ENCODE peak calls at places on chromosomes 16 and 17, in nine cellular contexts. H is nephron progenitor cell; Y is AG04450; I is mucosa of descending colon; N is CD8-positive, alpha-beta T cell; X is A549; U is gastrocnemius medialis; C is omental fat pad; O is AG04449. K is an unnamed sample.

GRCh38 chr17:70110443-70110880 is 35.4 kb downstream of the KCNJ16 start:
- DNase-seq in H (no peak), Y (peak), I (no peak), N (no peak), X (no peak), U (no peak), C (no peak), O (no peak), K (no peak)

GRCh38 chr16:74226361-74226979 is 70.1 kb upstream of the PSMD7 start:
- DNase-seq in H (no peak), Y (no peak), I (no peak), N (no peak), X (peak), U (no peak), C (no peak), O (no peak), K (no peak)

GRCh38 chr17:31582151-31582907 is 190.9 kb downstream of the RAB11FIP4 start:
- DNase-seq in H (no peak), Y (no peak), I (peak), N (no peak), X (no peak), U (peak), C (no peak), O (no peak), K (peak)

GRCh38 chr17:10631048-10631700 is 25.9 kb downstream of the MYH3 start:
- DNase-seq in H (peak), Y (no peak), I (peak), N (no peak), X (peak), U (no peak), C (no peak), O (no peak), K (no peak)

GRCh38 chr16:22770866-22771265 is 43.1 kb upstream of the HS3ST2 start:
- DNase-seq in H (no peak), Y (no peak), I (no peak), N (no peak), X (no peak), U (no peak), C (no peak), O (no peak), K (no peak)

GRCh38 chr17:1920948-1921351 is 91.1 kb downstream of the RPA1 start:
- DNase-seq in H (no peak), Y (no peak), I (no peak), N (no peak), X (no peak), U (peak), C (no peak), O (no peak), K (no peak)

GRCh38 chr17:50834786-50835562 is 412 bp upstream of the WFIKKN2 start:
- DNase-seq in H (peak), Y (peak), I (peak), N (no peak), X (no peak), U (no peak), C (no peak), O (no peak), K (peak)

GRCh38 chr17:74952431-74953128 is 16.9 kb downstream of the OTOP3 start:
- DNase-seq in H (no peak), Y (no peak), I (no peak), N (no peak), X (no peak), U (no peak), C (no peak), O (no peak), K (no peak)

GRCh38 chr16:14672403-14672971 is 21.6 kb downstream of the PLA2G10 start:
- DNase-seq in H (no peak), Y (no peak), I (peak), N (no peak), X (peak), U (no peak), C (no peak), O (no peak), K (no peak)

GRCh38 chr16:28163699-28164584 is 47.8 kb downstream of the XPO6 start:
- DNase-seq in H (no peak), Y (no peak), I (no peak), N (no peak), X (no peak), U (no peak), C (no peak), O (peak), K (no peak)

GRCh38 chr16:12625068-12625467 is 178.6 kb downstream of the CPPED1 start:
- DNase-seq in H (no peak), Y (no peak), I (no peak), N (no peak), X (no peak), U (no peak), C (no peak), O (no peak), K (no peak)

GRCh38 chr17:81509048-81509686 is 3.4 kb downstream of the ACTG1 start:
- DNase-seq in H (no peak), Y (no peak), I (peak), N (no peak), X (peak), U (no peak), C (no peak), O (no peak), K (no peak)

GRCh38 chr16:30636599-30636998 is 14.2 kb upstream of the PRR14 start:
- DNase-seq in H (no peak), Y (no peak), I (no peak), N (no peak), X (no peak), U (no peak), C (no peak), O (no peak), K (no peak)

GRCh38 chr16:30641378-30641982 is 9.3 kb upstream of the PRR14 start:
- DNase-seq in H (no peak), Y (no peak), I (no peak), N (no peak), X (no peak), U (no peak), C (no peak), O (no peak), K (no peak)

GRCh38 chr16:30633526-30633925 is 17.2 kb upstream of the PRR14 start:
- DNase-seq in H (no peak), Y (no peak), I (no peak), N (no peak), X (no peak), U (no peak), C (no peak), O (no peak), K (no peak)

DNA sequence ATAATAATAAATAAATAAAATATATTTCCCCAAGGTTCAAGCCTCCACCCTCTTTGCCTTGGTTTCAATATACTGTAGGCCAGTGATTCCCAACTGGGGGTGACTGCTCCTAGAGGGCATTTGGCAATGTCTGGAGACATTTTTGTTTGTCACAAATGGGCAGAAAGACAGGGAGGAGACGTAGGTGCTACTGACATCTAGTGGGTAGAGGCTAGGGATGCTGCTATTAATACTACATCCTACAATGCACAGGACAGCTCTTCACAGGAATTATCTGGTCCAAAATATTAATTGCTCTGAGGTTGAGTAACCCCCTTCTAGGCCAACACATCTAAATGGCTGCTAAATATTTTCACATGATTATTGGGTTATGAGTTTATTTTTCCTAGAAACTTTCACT is 12.8 kb upstream of the PRR14 start:
- DNase-seq in H (no peak), Y (no peak), I (no peak), N (no peak), X (peak), U (no peak), C (no peak), O (no peak), K (no peak)
- TF ChIP-seq CTCF in H (peak), Y (peak), I (no peak), N (peak), X (peak), U (no peak), C (no peak), O (peak), K (peak)

GRCh38 chr17:77456951-77457548 is 316.3 kb downstream of the SEC14L1 start:
- DNase-seq in H (no peak), Y (no peak), I (no peak), N (no peak), X (no peak), U (no peak), C (no peak), O (no peak), K (no peak)
- TF ChIP-seq CTCF in H (no peak), Y (no peak), I (no peak), N (no peak), X (no peak), U (no peak), C (no peak), O (no peak), K (no peak)

DNA sequence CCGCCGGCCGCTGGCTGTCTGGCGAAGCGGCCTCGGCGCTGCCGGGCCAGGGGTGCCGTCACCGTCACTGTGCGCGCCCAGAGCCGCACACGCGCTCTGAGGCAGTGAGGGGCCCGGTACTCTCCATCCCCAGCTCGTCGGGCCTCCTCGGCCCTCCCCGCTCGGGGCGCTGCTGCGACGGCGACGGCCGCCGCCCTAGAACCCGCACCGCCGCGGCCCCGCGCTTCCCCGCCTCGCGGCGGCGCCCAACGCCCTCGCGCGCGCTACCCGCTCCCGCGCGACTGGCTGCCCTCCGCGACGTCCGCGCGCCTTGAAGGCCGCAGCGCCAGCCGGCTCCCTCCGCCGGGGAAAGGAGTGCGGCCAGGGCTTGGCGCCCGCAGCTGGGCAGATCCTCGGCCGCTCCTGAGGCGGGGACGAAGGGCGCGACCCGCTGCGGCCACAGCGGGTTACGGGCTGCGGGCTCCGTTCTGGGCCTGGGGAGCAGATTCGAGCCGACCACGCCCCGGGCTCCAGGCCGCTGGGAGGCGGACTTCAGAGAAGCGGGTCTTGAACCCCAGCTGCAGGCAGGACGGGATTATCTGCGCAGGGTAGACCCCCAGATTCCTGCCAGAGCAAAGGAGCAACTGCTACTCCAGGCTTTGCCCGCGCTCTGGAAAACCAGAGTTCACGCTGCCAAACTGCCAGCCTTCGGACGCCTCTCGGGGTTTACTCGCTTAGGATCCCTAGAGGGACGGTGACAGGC is at the start of gene ULK2:
- DNase-seq in H (peak), Y (peak), I (peak), N (peak), X (peak), U (peak), C (no peak), O (no peak), K (peak)
- TF ChIP-seq CTCF in H (no peak), Y (no peak), I (no peak), N (no peak), X (peak), U (no peak), C (no peak), O (no peak), K (peak)

DNA sequence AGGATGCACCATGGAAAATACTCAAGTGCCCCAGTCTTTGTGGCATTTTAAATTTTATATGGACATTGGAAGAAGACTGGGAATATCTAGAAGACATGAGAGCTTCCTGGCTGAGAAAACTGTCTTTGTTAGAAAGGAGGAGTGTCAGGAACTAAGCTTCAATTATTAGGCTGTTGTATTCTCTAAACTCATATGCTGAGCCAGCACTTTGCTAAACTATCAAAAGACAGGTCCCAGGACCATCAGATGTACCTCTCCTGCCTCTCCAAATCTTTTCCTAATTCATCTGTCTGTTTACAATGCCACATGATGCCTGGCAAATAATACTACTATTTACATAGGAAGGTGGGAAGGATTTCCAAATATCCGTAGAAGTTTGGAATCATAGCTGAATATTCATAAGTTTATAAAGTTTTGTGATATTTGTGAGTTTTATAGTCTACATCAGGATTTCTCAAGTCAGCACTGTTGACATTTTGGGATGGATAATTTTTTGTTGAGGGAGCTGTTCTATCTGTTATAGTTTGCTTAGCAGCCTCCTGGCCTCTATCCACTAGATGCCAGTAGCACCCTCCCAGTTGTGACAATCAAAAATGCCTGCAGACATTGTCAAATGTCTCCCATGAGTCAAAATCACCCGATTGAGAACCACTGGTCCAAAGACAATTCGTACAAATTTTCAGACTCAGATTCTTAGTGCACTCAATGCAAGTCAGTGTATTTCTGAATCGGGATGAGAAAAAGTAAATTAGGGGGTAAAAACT is 61.2 kb upstream of the NETO2 start:
- DNase-seq in H (no peak), Y (no peak), I (no peak), N (no peak), X (peak), U (no peak), C (no peak), O (no peak), K (no peak)
- TF ChIP-seq CTCF in H (no peak), Y (peak), I (no peak), N (no peak), X (no peak), U (no peak), C (no peak), O (no peak), K (no peak)

DNA sequence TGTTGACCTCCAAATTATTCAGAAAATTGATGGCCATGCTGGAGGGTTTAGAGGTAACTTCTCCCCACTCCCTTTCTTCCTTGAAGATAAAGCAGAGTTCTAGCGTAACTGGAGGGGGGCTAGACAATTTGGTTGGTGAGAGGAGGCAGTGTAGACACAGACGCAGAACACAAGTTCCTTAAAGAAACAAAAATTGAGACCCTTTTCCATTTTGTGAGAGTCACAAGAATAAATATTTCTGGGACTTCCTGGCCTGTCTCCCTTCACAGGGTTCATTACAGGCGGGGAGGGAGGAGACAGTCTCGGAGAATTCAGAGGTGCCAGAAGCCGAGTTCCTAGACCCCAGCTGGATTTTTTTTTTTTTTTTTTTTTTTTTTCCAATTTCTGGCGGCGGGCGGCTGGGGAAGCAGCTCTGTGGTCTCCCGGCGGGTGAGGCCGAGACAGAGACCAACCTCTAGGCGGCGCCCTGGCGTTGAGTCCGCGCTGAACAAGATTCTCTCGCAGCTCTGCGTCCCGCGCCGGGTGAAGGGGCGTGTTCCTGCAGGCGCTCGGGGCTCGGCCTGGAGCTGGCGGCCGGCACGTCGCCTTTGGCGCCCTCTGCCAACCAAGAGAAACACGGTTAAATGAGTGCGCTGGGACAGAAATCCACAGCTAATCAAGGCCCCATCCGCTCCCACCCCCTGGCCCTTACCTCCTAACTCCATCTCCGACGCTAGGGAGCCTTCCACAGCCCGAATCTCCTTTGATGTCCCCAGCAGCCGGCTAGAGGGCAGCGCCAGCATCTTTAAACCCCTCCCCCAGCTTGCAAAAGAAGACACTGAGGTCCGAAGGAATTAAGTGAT is 10.2 kb upstream of the HOXB9 start:
- DNase-seq in H (peak), Y (no peak), I (peak), N (peak), X (peak), U (no peak), C (no peak), O (no peak), K (peak)
- TF ChIP-seq CTCF in H (peak), Y (peak), I (peak), N (peak), X (peak), U (peak), C (no peak), O (peak), K (peak)

GRCh38 chr17:3681057-3681456 is 12.4 kb downstream of the EMC6 start:
- DNase-seq in H (no peak), Y (no peak), I (no peak), N (no peak), X (no peak), U (no peak), C (no peak), O (no peak), K (no peak)

GRCh38 chr17:3678821-3679175 is 10.2 kb downstream of the EMC6 start:
- DNase-seq in H (no peak), Y (no peak), I (no peak), N (no peak), X (no peak), U (no peak), C (no peak), O (no peak), K (no peak)

GRCh38 chr17:3675886-3676285 is 7.3 kb downstream of the EMC6 start:
- DNase-seq in H (no peak), Y (no peak), I (no peak), N (no peak), X (no peak), U (no peak), C (no peak), O (no peak), K (no peak)

GRCh38 chr17:3679186-3680126 is 10.8 kb downstream of the EMC6 start:
- DNase-seq in H (no peak), Y (no peak), I (no peak), N (no peak), X (no peak), U (no peak), C (no peak), O (no peak), K (no peak)

GRCh38 chr17:3678095-3678820 is 9.6 kb downstream of the EMC6 start:
- DNase-seq in H (peak), Y (no peak), I (no peak), N (no peak), X (no peak), U (peak), C (no peak), O (no peak), K (no peak)
- TF ChIP-seq CTCF in H (no peak), Y (no peak), I (no peak), N (no peak), X (no peak), U (no peak), C (no peak), O (no peak), K (no peak)

DNA sequence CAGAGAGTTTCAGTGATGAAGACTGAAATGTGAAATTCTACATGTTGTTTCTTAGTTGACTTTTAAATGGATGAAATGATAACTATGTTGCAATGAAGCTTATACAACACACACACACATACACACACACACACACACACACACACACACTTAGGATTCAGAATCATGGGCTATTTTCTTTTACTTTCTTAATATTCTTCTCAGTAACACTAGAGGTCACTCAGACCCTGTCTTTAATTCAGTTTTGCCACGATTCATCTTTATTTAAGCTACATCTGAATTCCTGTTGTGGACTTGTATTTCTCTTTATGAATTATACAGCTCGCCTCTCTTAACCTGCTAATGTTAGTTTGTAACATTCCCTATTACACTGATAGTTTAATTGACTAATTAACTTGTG is 109.6 kb upstream of the GOT2 start:
- DNase-seq in H (no peak), Y (no peak), I (no peak), N (no peak), X (peak), U (no peak), C (no peak), O (peak), K (no peak)
- TF ChIP-seq CTCF in H (peak), Y (peak), I (no peak), N (no peak), X (peak), U (no peak), C (no peak), O (no peak), K (peak)

GRCh38 chr16:62738631-62739030 is 702.4 kb upstream of the CDH8 start:
- DNase-seq in H (no peak), Y (no peak), I (no peak), N (no peak), X (no peak), U (no peak), C (no peak), O (no peak), K (no peak)
- TF ChIP-seq CTCF in H (no peak), Y (no peak), I (no peak), N (no peak), X (no peak), U (no peak), C (no peak), O (no peak), K (no peak)

GRCh38 chr17:39916918-39917317 is 1.5 kb downstream of the GSDMB start:
- DNase-seq in H (no peak), Y (no peak), I (no peak), N (no peak), X (peak), U (no peak), C (no peak), O (no peak), K (no peak)
- TF ChIP-seq CTCF in H (no peak), Y (peak), I (no peak), N (no peak), X (no peak), U (no peak), C (no peak), O (peak), K (no peak)

DNA sequence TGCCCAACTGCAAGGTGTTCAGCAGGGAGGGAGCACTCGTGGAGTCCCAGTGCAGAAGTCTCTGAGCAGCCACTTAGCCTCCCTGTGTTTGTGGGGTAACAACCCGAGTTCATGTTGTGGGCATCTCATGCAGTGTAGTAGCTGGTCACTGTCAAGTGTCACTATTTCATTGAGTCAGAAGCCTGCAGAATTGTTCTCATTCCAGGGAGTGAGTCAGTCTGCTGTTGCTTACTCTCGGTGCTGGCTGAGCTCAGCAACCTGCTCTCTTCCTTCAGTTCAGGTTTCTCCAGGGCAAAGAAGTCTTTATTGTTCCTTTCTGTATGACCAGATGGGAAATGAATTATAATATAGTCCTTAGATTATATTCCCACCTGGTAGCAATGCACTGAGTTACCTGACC is 24.1 kb downstream of the HMOX2 start:
- DNase-seq in H (no peak), Y (peak), I (no peak), N (no peak), X (peak), U (peak), C (no peak), O (no peak), K (no peak)
- TF ChIP-seq CTCF in H (no peak), Y (no peak), I (no peak), N (no peak), X (no peak), U (no peak), C (no peak), O (no peak), K (no peak)

K was measured in CD14-positive monocyte.